ENCODE peak calls at places on chromosomes 1 and 21, in five cellular contexts. One of them, this sample, is unnamed.

GRCh38 chr1:9184749-9185148 is 49.8 kb upstream of the H6PD start:
- DNase-seq in astrocyte: no peak
- DNase-seq in astrocyte of the spinal cord: no peak
- DNase-seq in NB4: no peak
- DNase-seq in OCI-LY7: no peak
- DNase-seq in this sample: no peak

GRCh38 chr21:25494804-25495203 is 112.5 kb downstream of the MRPL39 start:
- DNase-seq in astrocyte: no peak
- DNase-seq in astrocyte of the spinal cord: no peak
- DNase-seq in NB4: no peak
- DNase-seq in OCI-LY7: no peak
- DNase-seq in this sample: no peak

GRCh38 chr1:51915958-51916357 is 37.4 kb upstream of the NRDC start:
- DNase-seq in astrocyte: no peak
- DNase-seq in astrocyte of the spinal cord: no peak
- DNase-seq in NB4: no peak
- DNase-seq in OCI-LY7: no peak
- DNase-seq in this sample: no peak

GRCh38 chr1:60903591-60903990 is 178.8 kb upstream of the NFIA start:
- DNase-seq in astrocyte: peak
- DNase-seq in astrocyte of the spinal cord: peak
- DNase-seq in NB4: no peak
- DNase-seq in OCI-LY7: no peak
- DNase-seq in this sample: no peak

GRCh38 chr1:164601399-164602141 is 42.6 kb downstream of the PBX1 start:
- DNase-seq in astrocyte: no peak
- DNase-seq in astrocyte of the spinal cord: no peak
- DNase-seq in NB4: no peak
- DNase-seq in OCI-LY7: no peak
- DNase-seq in this sample: no peak

GRCh38 chr1:201641524-201642253 is 102.8 kb downstream of the NAV1 start:
- DNase-seq in astrocyte: no peak
- DNase-seq in astrocyte of the spinal cord: no peak
- DNase-seq in NB4: no peak
- DNase-seq in OCI-LY7: no peak
- DNase-seq in this sample: no peak

GRCh38 chr1:17636612-17637011 is 97.1 kb downstream of the ARHGEF10L start:
- DNase-seq in astrocyte: peak
- DNase-seq in astrocyte of the spinal cord: peak
- DNase-seq in NB4: peak
- DNase-seq in OCI-LY7: no peak
- DNase-seq in this sample: peak

GRCh38 chr1:15410223-15410883 is 665 bp downstream of the EFHD2 start:
- DNase-seq in astrocyte: no peak
- DNase-seq in astrocyte of the spinal cord: no peak
- DNase-seq in NB4: peak
- DNase-seq in OCI-LY7: peak
- DNase-seq in this sample: no peak

GRCh38 chr1:111415461-111415860 is 12.1 kb downstream of the OVGP1 start:
- DNase-seq in astrocyte: no peak
- DNase-seq in astrocyte of the spinal cord: no peak
- DNase-seq in NB4: no peak
- DNase-seq in OCI-LY7: no peak
- DNase-seq in this sample: no peak

GRCh38 chr1:206706298-206706791 is 21.6 kb downstream of the MAPKAPK2 start:
- DNase-seq in astrocyte: peak
- DNase-seq in astrocyte of the spinal cord: peak
- DNase-seq in NB4: peak
- DNase-seq in OCI-LY7: no peak
- DNase-seq in this sample: peak

GRCh38 chr1:41811978-41812852 is 106.5 kb downstream of the HIVEP3 start:
- DNase-seq in astrocyte: peak
- DNase-seq in astrocyte of the spinal cord: peak
- DNase-seq in NB4: peak
- DNase-seq in OCI-LY7: peak
- DNase-seq in this sample: peak

GRCh38 chr1:201206152-201206551 is 15.5 kb downstream of the IGFN1 start:
- DNase-seq in astrocyte: no peak
- DNase-seq in astrocyte of the spinal cord: no peak
- DNase-seq in NB4: no peak
- DNase-seq in OCI-LY7: no peak
- DNase-seq in this sample: no peak

GRCh38 chr1:209704584-209704983 is at the start of gene HSD11B1:
- DNase-seq in astrocyte: peak
- DNase-seq in astrocyte of the spinal cord: no peak
- DNase-seq in NB4: peak
- DNase-seq in OCI-LY7: no peak
- DNase-seq in this sample: peak

GRCh38 chr1:236502972-236503639 is 20.7 kb upstream of the LGALS8 start:
- DNase-seq in astrocyte: peak
- DNase-seq in astrocyte of the spinal cord: peak
- DNase-seq in NB4: peak
- DNase-seq in OCI-LY7: no peak
- DNase-seq in this sample: peak

GRCh38 chr21:38334866-38335265 is 78.1 kb downstream of the KCNJ15 start:
- DNase-seq in astrocyte: no peak
- DNase-seq in astrocyte of the spinal cord: no peak
- DNase-seq in NB4: no peak
- DNase-seq in OCI-LY7: no peak
- DNase-seq in this sample: no peak

GRCh38 chr1:174153085-174153824 is 6.1 kb upstream of the RABGAP1L start:
- DNase-seq in astrocyte: no peak
- DNase-seq in astrocyte of the spinal cord: no peak
- DNase-seq in NB4: no peak
- DNase-seq in OCI-LY7: peak
- DNase-seq in this sample: peak

GRCh38 chr1:16387201-16388185 is 20.5 kb downstream of the SZRD1 start:
- DNase-seq in astrocyte: peak
- DNase-seq in astrocyte of the spinal cord: peak
- DNase-seq in NB4: no peak
- DNase-seq in OCI-LY7: no peak
- DNase-seq in this sample: peak

GRCh38 chr21:26845066-26845749 is at the start of gene ADAMTS1:
- DNase-seq in astrocyte: peak
- DNase-seq in astrocyte of the spinal cord: peak
- DNase-seq in NB4: no peak
- DNase-seq in OCI-LY7: no peak
- DNase-seq in this sample: peak

GRCh38 chr1:55049914-55050278 is 10.5 kb downstream of the PCSK9 start:
- DNase-seq in astrocyte: peak
- DNase-seq in astrocyte of the spinal cord: peak
- DNase-seq in NB4: no peak
- DNase-seq in OCI-LY7: no peak
- DNase-seq in this sample: peak

GRCh38 chr1:66503841-66504470 is 30.0 kb upstream of the SGIP1 start:
- DNase-seq in astrocyte: peak
- DNase-seq in astrocyte of the spinal cord: peak
- DNase-seq in NB4: peak
- DNase-seq in OCI-LY7: peak
- DNase-seq in this sample: peak

GRCh38 chr1:11891433-11892186 is 32.9 kb upstream of the NPPB start:
- DNase-seq in astrocyte: no peak
- DNase-seq in astrocyte of the spinal cord: no peak
- DNase-seq in NB4: no peak
- DNase-seq in OCI-LY7: no peak
- DNase-seq in this sample: no peak

GRCh38 chr1:15220024-15220392 is 27.0 kb upstream of the FHAD1 start:
- DNase-seq in astrocyte: no peak
- DNase-seq in astrocyte of the spinal cord: no peak
- DNase-seq in NB4: no peak
- DNase-seq in OCI-LY7: no peak
- DNase-seq in this sample: no peak

GRCh38 chr1:229907884-229908633 is 159.0 kb upstream of the GALNT2 start:
- DNase-seq in astrocyte: no peak
- DNase-seq in astrocyte of the spinal cord: no peak
- DNase-seq in NB4: no peak
- DNase-seq in OCI-LY7: no peak
- DNase-seq in this sample: no peak

GRCh38 chr1:157431751-157432150 is 120.6 kb downstream of the FCRL5 start:
- DNase-seq in astrocyte: no peak
- DNase-seq in astrocyte of the spinal cord: peak
- DNase-seq in NB4: no peak
- DNase-seq in OCI-LY7: no peak
- DNase-seq in this sample: peak

GRCh38 chr1:202200669-202201068 is 7.1 kb downstream of the LGR6 start:
- DNase-seq in astrocyte: no peak
- DNase-seq in astrocyte of the spinal cord: no peak
- DNase-seq in NB4: no peak
- DNase-seq in OCI-LY7: no peak
- DNase-seq in this sample: no peak

GRCh38 chr21:33259428-33259827 is 6.7 kb upstream of the IL10RB start:
- DNase-seq in astrocyte: no peak
- DNase-seq in astrocyte of the spinal cord: peak
- DNase-seq in NB4: peak
- DNase-seq in OCI-LY7: no peak
- DNase-seq in this sample: no peak

GRCh38 chr21:39051561-39051949 is 131.7 kb downstream of the PSMG1 start:
- DNase-seq in astrocyte: peak
- DNase-seq in astrocyte of the spinal cord: no peak
- DNase-seq in NB4: no peak
- DNase-seq in OCI-LY7: no peak
- DNase-seq in this sample: no peak

GRCh38 chr1:199242162-199242561 is 603.3 kb downstream of the PTPRC start:
- DNase-seq in astrocyte: no peak
- DNase-seq in astrocyte of the spinal cord: no peak
- DNase-seq in NB4: peak
- DNase-seq in OCI-LY7: peak
- DNase-seq in this sample: no peak

GRCh38 chr1:213615226-213615881 is 372.4 kb upstream of the PROX1 start:
- DNase-seq in astrocyte: no peak
- DNase-seq in astrocyte of the spinal cord: no peak
- DNase-seq in NB4: no peak
- DNase-seq in OCI-LY7: no peak
- DNase-seq in this sample: no peak

GRCh38 chr1:153783233-153784190 is 8.3 kb downstream of the SLC27A3 start:
- DNase-seq in astrocyte: peak
- DNase-seq in astrocyte of the spinal cord: peak
- DNase-seq in NB4: peak
- DNase-seq in OCI-LY7: peak
- DNase-seq in this sample: peak
- TF ChIP-seq CTCF in astrocyte: no peak
- TF ChIP-seq CTCF in astrocyte of the spinal cord: no peak
- TF ChIP-seq CTCF in NB4: no peak
- TF ChIP-seq CTCF in OCI-LY7: peak
- TF ChIP-seq CTCF in this sample: peak

DNA sequence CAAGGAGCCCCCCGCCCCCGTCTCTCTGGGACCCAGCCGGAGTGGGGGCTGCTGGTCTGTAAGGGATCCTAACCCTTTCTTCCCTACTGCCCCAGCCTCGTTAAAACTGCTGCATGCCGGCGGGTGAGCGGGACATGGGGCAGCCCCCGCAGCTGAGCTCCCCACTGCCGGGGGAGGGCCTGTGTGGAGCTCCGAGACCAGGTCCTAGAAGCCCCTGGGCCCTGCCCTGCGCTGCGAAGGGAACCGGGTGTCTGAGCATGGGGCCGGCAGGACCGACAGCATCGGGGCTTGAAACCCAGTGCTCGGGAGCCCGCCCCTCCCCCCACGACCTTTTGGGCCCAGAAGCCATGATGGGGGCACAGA is 9.2 kb upstream of the COL6A1 start:
- DNase-seq in astrocyte: no peak
- DNase-seq in astrocyte of the spinal cord: no peak
- DNase-seq in NB4: no peak
- DNase-seq in OCI-LY7: no peak
- DNase-seq in this sample: peak
- H3K4me3 ChIP-seq in astrocyte: no peak
- H3K4me3 ChIP-seq in astrocyte of the spinal cord: no peak
- H3K4me3 ChIP-seq in NB4: no peak
- H3K4me3 ChIP-seq in OCI-LY7: no peak
- H3K4me3 ChIP-seq in this sample: peak

GRCh38 chr21:42737969-42738590 is 84.7 kb downstream of the PDE9A start:
- DNase-seq in astrocyte: no peak
- DNase-seq in astrocyte of the spinal cord: no peak
- DNase-seq in NB4: peak
- DNase-seq in OCI-LY7: no peak
- DNase-seq in this sample: peak
- TF ChIP-seq CTCF in astrocyte: no peak
- TF ChIP-seq CTCF in astrocyte of the spinal cord: no peak
- TF ChIP-seq CTCF in NB4: no peak
- TF ChIP-seq CTCF in OCI-LY7: no peak
- TF ChIP-seq CTCF in this sample: no peak

GRCh38 chr1:167676916-167677848 is 44.6 kb upstream of the MPZL1 start:
- DNase-seq in astrocyte: no peak
- DNase-seq in astrocyte of the spinal cord: no peak
- DNase-seq in NB4: no peak
- DNase-seq in OCI-LY7: no peak
- DNase-seq in this sample: no peak

GRCh38 chr1:167679714-167680113 is 42.1 kb upstream of the MPZL1 start:
- DNase-seq in astrocyte: no peak
- DNase-seq in astrocyte of the spinal cord: no peak
- DNase-seq in NB4: no peak
- DNase-seq in OCI-LY7: no peak
- DNase-seq in this sample: no peak

GRCh38 chr1:167681024-167681423 is 40.8 kb upstream of the MPZL1 start:
- DNase-seq in astrocyte: no peak
- DNase-seq in astrocyte of the spinal cord: no peak
- DNase-seq in NB4: no peak
- DNase-seq in OCI-LY7: no peak
- DNase-seq in this sample: no peak

GRCh38 chr1:167678422-167678821 is 43.4 kb upstream of the MPZL1 start:
- DNase-seq in astrocyte: no peak
- DNase-seq in astrocyte of the spinal cord: no peak
- DNase-seq in NB4: no peak
- DNase-seq in OCI-LY7: no peak
- DNase-seq in this sample: no peak

DNA sequence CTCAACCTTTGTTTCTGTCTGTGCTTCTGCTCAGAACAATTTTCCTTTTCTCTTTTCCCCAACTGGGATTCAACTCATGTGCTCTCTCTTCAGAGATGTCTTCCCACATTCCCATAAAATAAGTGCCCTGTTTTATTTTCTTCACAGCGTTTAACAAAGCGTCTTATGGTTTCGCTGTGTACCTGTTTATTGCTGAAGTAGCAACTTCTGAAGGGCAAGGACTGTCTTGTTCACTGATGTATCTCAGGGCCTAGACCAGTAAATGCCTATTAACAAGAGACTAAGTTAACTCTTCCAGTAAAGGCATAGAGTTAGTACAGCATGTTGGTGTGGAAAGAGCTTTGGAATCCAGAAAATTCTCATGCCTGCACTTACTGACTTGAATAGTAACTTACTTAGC is 42.9 kb upstream of the MPZL1 start:
- DNase-seq in astrocyte: no peak
- DNase-seq in astrocyte of the spinal cord: no peak
- DNase-seq in NB4: no peak
- DNase-seq in OCI-LY7: no peak
- DNase-seq in this sample: no peak
- H3K4me3 ChIP-seq in astrocyte: no peak
- H3K4me3 ChIP-seq in astrocyte of the spinal cord: no peak
- H3K4me3 ChIP-seq in NB4: no peak
- H3K4me3 ChIP-seq in OCI-LY7: no peak
- H3K4me3 ChIP-seq in this sample: no peak

This sample was measured in choroid plexus epithelial cell.